ENCODE peak calls at places on chromosome 21, in six cellular contexts. Q, N, P, L, A and T are unnamed samples.

GRCh38 chr21:20971296-20971921 is 26.8 kb upstream of the NCAM2 start:
- ATAC-seq in N (peak; percentile 45), L (no peak), P (peak; percentile 52), A (peak; percentile 66), Q (no peak), T (no peak)

GRCh38 chr21:34965200-34966174 is 83.6 kb downstream of the RUNX1 start:
- ATAC-seq in N (no peak), A (no peak), Q (no peak), P (no peak), L (no peak), T (no peak)

GRCh38 chr21:26851109-26851944 is 6.1 kb upstream of the ADAMTS1 start:
- ATAC-seq in L (no peak), Q (no peak), A (no peak), N (peak; percentile 61), P (no peak), T (no peak)

GRCh38 chr21:25215698-25216384 is 391.4 kb downstream of the MRPL39 start:
- ATAC-seq in P (no peak), N (no peak), Q (peak; percentile 96), L (no peak), A (no peak), T (no peak)

GRCh38 chr21:16532841-16533240 is 803.1 kb downstream of the USP25 start:
- ATAC-seq in Q (no peak), P (no peak), N (no peak), A (no peak), L (no peak), T (peak; percentile 20)

GRCh38 chr21:25949701-25950100 is 214.9 kb downstream of the GABPA start:
- ATAC-seq in A (no peak), L (no peak), N (no peak), Q (no peak), P (no peak), T (no peak)

GRCh38 chr21:26708223-26708800 is 135.2 kb upstream of the CYYR1 start:
- ATAC-seq in L (no peak), Q (no peak), P (no peak), A (no peak), N (no peak), T (no peak)

GRCh38 chr21:28142692-28143091 is 850.0 kb downstream of the LTN1 start:
- ATAC-seq in A (no peak), Q (no peak), N (no peak), P (peak; percentile 63), L (no peak), T (peak; percentile 75)

GRCh38 chr21:40923914-40924313 is 77.0 kb upstream of the DSCAM start:
- ATAC-seq in L (no peak), P (no peak), A (no peak), N (no peak), Q (no peak), T (no peak)

GRCh38 chr21:30348506-30348905 is at the start of gene KRTAP23-1:
- ATAC-seq in A (no peak), P (no peak), L (no peak), Q (no peak), N (no peak), T (no peak)

GRCh38 chr21:26916799-26917198 is 50.1 kb downstream of the ADAMTS5 start:
- ATAC-seq in Q (no peak), P (no peak), A (no peak), N (no peak), L (no peak), T (no peak)

GRCh38 chr21:28212056-28212455 is 780.6 kb downstream of the LTN1 start:
- ATAC-seq in L (no peak), P (no peak), N (no peak), Q (no peak), A (no peak), T (no peak)

GRCh38 chr21:16891821-16892220 is 621.0 kb upstream of the CXADR start:
- ATAC-seq in A (no peak), P (no peak), Q (no peak), N (no peak), L (no peak), T (no peak)

GRCh38 chr21:38833122-38833521 is 27.4 kb downstream of the ETS2 start:
- ATAC-seq in Q (peak; percentile 20), A (peak; percentile 41), L (peak; percentile 45), P (no peak), N (peak; percentile 58), T (no peak)

GRCh38 chr21:38830667-38831525 is 25.2 kb downstream of the ETS2 start:
- ATAC-seq in A (peak; percentile 70), N (no peak), L (no peak), P (no peak), Q (peak; percentile 88), T (no peak)

GRCh38 chr21:38834725-38835124 is 29.0 kb downstream of the ETS2 start:
- ATAC-seq in P (no peak), Q (no peak), L (no peak), N (peak; percentile 79), A (no peak), T (no peak)

GRCh38 chr21:38832664-38833063 is 26.9 kb downstream of the ETS2 start:
- ATAC-seq in Q (no peak), A (peak; percentile 13), P (no peak), N (no peak), L (no peak), T (no peak)

GRCh38 chr21:38831526-38832467 is 26.1 kb downstream of the ETS2 start:
- ATAC-seq in Q (peak; percentile 97), P (peak; percentile 96), N (peak; percentile 86), A (peak; percentile 94), L (peak; percentile 65), T (peak; percentile 96)
- TF ChIP-seq EP300 in Q (no peak), P (peak; percentile 67), N (peak; percentile 69), A (peak; percentile 85), L (no peak), T (peak; percentile 19)

DNA sequence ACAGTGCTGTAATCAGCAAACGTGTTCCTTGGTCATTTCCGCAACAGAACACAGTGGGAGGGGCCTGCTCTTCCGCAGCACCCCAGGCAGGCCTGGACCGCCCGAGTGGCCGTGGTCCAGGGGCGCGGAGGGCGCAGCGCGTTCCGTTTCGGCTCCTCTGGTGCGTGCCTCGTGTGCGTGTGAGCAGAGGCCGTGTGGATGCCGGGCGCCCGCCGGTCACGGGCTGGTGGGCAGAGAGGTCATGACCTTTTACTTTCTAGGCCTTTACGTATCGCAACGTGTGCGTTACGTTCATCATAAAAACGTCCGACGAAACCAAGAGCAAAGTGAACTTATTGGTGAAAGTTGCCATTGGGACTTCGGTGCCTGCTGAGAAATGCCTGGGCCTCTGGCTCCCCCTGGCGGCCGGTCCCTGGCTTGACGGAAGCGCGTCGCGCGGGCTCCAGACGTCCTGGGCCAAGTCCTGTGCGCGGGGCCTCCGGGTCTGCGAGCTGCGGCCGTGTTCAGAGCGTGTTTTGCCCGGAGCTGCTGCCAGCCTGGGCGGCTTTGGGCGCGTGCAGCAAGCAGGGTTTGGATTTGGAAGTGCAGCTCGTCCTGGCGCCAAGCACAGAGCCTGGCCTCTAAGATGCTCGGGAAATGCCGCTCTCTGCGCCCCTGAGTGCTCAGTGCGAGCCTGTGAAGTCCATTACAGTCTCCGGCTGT is 34.4 kb downstream of the COL18A1 start:
- ATAC-seq in Q (peak; percentile 98), P (peak; percentile 94), L (peak; percentile 91), A (peak; percentile 98), N (peak; percentile 75), T (peak; percentile 90)
- TF ChIP-seq EP300 in Q (no peak), P (no peak), L (no peak), A (no peak), N (peak; percentile 5), T (no peak)

DNA sequence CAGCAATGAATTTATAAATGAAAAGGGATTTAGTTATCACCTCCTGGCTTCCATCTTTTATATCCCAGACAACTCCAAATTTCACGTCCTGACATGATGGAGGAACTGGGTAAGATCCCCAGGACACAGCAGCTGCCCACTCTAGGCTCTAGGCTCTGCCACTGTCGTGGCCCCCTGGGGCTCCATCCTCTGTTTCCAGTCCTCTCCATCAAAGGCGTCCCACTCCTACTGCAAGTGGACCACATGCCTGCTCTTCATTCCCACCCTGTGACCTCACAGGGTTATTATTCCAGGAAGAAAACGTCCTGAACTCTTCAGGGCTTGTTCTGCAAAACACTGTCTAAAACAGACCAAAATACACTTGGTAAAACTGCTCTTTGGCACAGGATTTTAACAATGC is 11.9 kb downstream of the URB1 start:
- ATAC-seq in Q (no peak), L (no peak), A (no peak), N (no peak), P (no peak), T (peak; percentile 38)
- TF ChIP-seq EP300 in Q (no peak), L (no peak), A (no peak), N (no peak), P (no peak), T (peak; percentile 85)

DNA sequence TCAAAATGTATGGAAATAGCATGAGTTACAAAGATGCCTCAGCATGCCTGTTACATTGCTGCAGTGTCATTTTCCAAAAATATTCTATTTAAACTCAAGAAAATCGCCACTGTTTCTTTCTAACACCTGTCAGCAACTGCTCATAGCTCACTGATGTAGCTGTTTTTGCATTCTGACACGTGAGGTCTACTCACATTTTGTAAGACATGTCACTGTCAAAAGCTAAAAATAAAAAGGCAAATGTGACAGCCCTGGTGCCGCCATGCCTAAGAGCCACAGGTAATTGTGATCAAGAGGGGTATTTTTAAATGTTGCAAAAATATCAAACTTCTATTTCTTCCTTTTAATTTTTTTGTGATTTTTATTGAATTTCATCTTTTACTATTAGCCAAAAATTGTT is 556.2 kb upstream of the TMPRSS15 start:
- ATAC-seq in P (no peak), N (no peak), L (no peak), Q (no peak), A (no peak), T (no peak)
- TF ChIP-seq EP300 in P (no peak), N (no peak), L (no peak), Q (no peak), A (no peak), T (no peak)

DNA sequence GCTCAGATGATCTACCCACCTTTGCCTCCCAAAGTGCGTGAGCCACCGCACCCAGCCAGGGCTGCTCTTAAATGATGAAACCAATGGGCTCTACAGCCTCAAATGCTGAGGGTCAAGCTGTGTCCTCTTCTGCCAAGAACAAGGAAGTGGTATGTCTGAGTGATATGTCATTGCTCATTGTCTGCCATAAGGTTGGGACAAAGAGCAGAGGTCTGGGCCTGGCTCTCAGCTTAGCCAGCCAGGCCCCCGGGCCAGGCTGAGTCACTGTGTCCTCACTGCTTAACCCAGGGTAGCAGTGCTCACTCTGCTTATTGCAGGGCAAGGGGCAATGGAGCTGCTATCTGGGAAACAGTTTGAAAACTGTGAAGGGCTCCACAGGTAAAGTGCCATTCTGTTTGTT is 8.3 kb upstream of the ETS2 start:
- ATAC-seq in A (peak; percentile 82), P (peak; percentile 70), N (peak; percentile 92), L (peak; percentile 80), Q (no peak), T (no peak)
- TF ChIP-seq EP300 in A (no peak), P (no peak), N (peak; percentile 46), L (no peak), Q (no peak), T (no peak)

DNA sequence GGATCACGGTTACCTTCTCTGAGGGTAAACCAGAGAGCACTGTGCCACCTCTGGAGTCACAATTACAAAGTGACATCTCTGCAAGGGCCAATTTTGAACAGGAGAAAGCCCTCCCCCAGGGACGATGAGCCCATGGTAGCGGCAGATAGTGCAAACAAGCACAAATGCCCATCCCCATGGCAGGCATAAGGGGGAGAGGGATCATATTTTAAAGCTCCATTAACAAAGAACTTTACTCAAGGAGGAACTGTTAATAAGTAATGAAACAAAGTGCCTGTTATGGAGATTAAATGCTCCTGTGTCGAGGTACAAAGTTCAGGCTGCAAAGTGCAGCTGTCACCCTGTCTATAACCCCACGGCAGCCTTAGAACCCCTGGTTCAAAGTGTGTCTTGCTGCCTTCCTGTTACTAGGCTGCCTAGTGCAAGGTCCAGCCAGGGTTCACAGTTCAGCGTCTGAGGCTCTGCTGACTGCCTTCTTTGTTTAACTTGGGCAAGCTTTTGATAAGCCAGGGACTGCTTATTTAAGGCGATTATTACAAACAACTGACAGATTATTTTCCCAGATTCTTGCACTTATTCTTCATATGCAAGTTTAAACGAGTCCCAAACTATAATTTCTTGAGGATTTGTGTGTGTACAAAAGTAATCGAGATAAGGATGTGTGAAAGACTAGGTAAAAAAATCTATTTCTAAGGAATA is 75.7 kb upstream of the NRIP1 start:
- ATAC-seq in A (peak; percentile 64), Q (peak; percentile 55), L (peak; percentile 95), N (peak; percentile 96), P (no peak), T (no peak)
- TF ChIP-seq EP300 in A (no peak), Q (no peak), L (peak; percentile 21), N (peak; percentile 99), P (no peak), T (no peak)